ENCODE peak calls at places on chromosomes 6 and 20, in four cellular contexts. N is GM10248; W is fibroblast of the conjunctiva; J is stimulated activated naive B cell treated with anti-CD40 and anti-IgM and Interleukin-4, amounts not matched to agents 10 μg/mL and 1 μg/mL and 100 μg/mL, for 72 hours. M is an unnamed sample.

GRCh38 chr6:169072127-169073042 is 181.3 kb downstream of the THBS2 start:
- DNase-seq in N (no peak), W (no peak), J (no peak), M (no peak)

GRCh38 chr6:106539931-106540330 is 89.4 kb downstream of the RTN4IP1 start:
- DNase-seq in N (no peak), W (no peak), J (no peak), M (no peak)

GRCh38 chr6:147063469-147064031 is 140.7 kb upstream of the STXBP5 start:
- DNase-seq in N (no peak), W (peak), J (no peak), M (no peak)

GRCh38 chr20:57484772-57485171 is 40.2 kb downstream of the CTCFL start:
- DNase-seq in N (no peak), W (no peak), J (no peak), M (no peak)

GRCh38 chr20:36308318-36308710 is 2.2 kb downstream of the DLGAP4 start:
- DNase-seq in N (no peak), W (no peak), J (no peak), M (no peak)

GRCh38 chr20:55855052-55855451 is 150.3 kb downstream of the CBLN4 start:
- DNase-seq in N (no peak), W (no peak), J (no peak), M (no peak)

GRCh38 chr6:22972771-22973170 is 403.4 kb downstream of the HDGFL1 start:
- DNase-seq in N (no peak), W (no peak), J (no peak), M (no peak)

GRCh38 chr6:3353504-3353903 is 94.8 kb downstream of the PSMG4 start:
- DNase-seq in N (no peak), W (no peak), J (no peak), M (no peak)

GRCh38 chr20:58980711-58981563 is at the start of gene NELFCD:
- DNase-seq in N (peak), W (peak), J (peak), M (peak)

GRCh38 chr20:40600441-40601235 is 88.4 kb downstream of the MAFB start:
- DNase-seq in N (no peak), W (no peak), J (no peak), M (peak)

GRCh38 chr6:83474309-83474708 is 38.0 kb upstream of the PRSS35 start:
- DNase-seq in N (no peak), W (no peak), J (no peak), M (no peak)

GRCh38 chr6:108737594-108738546 is 110.4 kb upstream of the ARMC2 start:
- DNase-seq in N (no peak), W (peak), J (no peak), M (no peak)

GRCh38 chr6:145339089-145339488 is 396.2 kb downstream of the EPM2A start:
- DNase-seq in N (no peak), W (no peak), J (no peak), M (no peak)

GRCh38 chr6:35081426-35081851 is 59.7 kb downstream of the TCP11 start:
- DNase-seq in N (no peak), W (no peak), J (no peak), M (no peak)

GRCh38 chr6:159899994-159900745 is 9.4 kb downstream of the MAS1 start:
- DNase-seq in N (no peak), W (peak), J (no peak), M (no peak)

GRCh38 chr20:43691928-43692524 is 25.1 kb downstream of the MYBL2 start:
- DNase-seq in N (peak), W (peak), J (peak), M (peak)

GRCh38 chr6:134739299-134740090 is 210.4 kb downstream of the ALDH8A1 start:
- DNase-seq in N (no peak), W (no peak), J (no peak), M (no peak)

GRCh38 chr20:17852323-17852722 is 116.3 kb downstream of the SNX5 start:
- DNase-seq in N (no peak), W (no peak), J (no peak), M (no peak)

GRCh38 chr20:54713727-54714126 is 238.3 kb downstream of the DOK5 start:
- DNase-seq in N (no peak), W (no peak), J (no peak), M (no peak)

GRCh38 chr20:36308986-36309385 is 2.8 kb downstream of the DLGAP4 start:
- DNase-seq in N (no peak), W (no peak), J (no peak), M (no peak)

GRCh38 chr20:49717693-49718092 is 4.0 kb upstream of the B4GALT5 start:
- DNase-seq in N (no peak), W (no peak), J (no peak), M (no peak)

GRCh38 chr6:68990313-68990712 is 355.2 kb downstream of the ADGRB3 start:
- DNase-seq in N (no peak), W (no peak), J (no peak), M (no peak)

GRCh38 chr20:37543828-37544227 is 16.2 kb upstream of the BLCAP start:
- DNase-seq in N (no peak), W (no peak), J (no peak), M (no peak)

GRCh38 chr20:8155229-8155628 is 23.2 kb downstream of the PLCB1 start:
- DNase-seq in N (no peak), W (no peak), J (no peak), M (no peak)

GRCh38 chr6:3159805-3160781 is 2.7 kb upstream of the TUBB2A start:
- DNase-seq in N (no peak), W (no peak), J (no peak), M (peak)

GRCh38 chr20:39310363-39311037 is 348.4 kb downstream of the DHX35 start:
- DNase-seq in N (no peak), W (no peak), J (no peak), M (no peak)

GRCh38 chr20:23296841-23297701 is 53.5 kb upstream of the NXT1 start:
- DNase-seq in N (no peak), W (no peak), J (no peak), M (no peak)

GRCh38 chr6:134289204-134289575 is 28.7 kb downstream of the SGK1 start:
- DNase-seq in N (no peak), W (no peak), J (no peak), M (no peak)

GRCh38 chr20:61419010-61419409 is 166.9 kb downstream of the CDH4 start:
- DNase-seq in N (no peak), W (no peak), J (no peak), M (no peak)

M was measured in colonic mucosa.